ENCODE peak calls at places on chromosomes 11 and 22, in seven cellular contexts. P, K, A, G, O, B and E are unnamed samples.
A peak's percentile ranks its signal among the peaks of the same experiment; 100 is the strongest.

GRCh38 chr11:33377100-33377851 is 120.1 kb downstream of the HIPK3 start:
- DNase-seq in P (no peak), K (no peak), A (no peak), G (no peak), O (no peak), B (no peak), E (no peak)

GRCh38 chr11:77371646-77372045 is 70.2 kb upstream of the GDPD4 start:
- DNase-seq in P (no peak), K (no peak), A (no peak), G (no peak), O (no peak), B (no peak), E (no peak)

GRCh38 chr11:66310324-66310723 is 6.5 kb downstream of the CD248 start:
- DNase-seq in P (no peak), K (no peak), A (no peak), G (no peak), O (no peak), B (no peak), E (no peak)

GRCh38 chr11:83818349-83818748 is 532.2 kb upstream of the CCDC90B start:
- DNase-seq in P (no peak), K (no peak), A (peak; percentile 54), G (no peak), O (no peak), B (no peak), E (no peak)

GRCh38 chr22:28799834-28800307 is 498 bp downstream of the XBP1 start:
- DNase-seq in P (no peak), K (peak; percentile 80), A (peak; percentile 70), G (peak; percentile 12), O (no peak), B (peak; percentile 64), E (peak; percentile 1)

GRCh38 chr11:26846222-26846621 is 124.4 kb upstream of the SLC5A12 start:
- DNase-seq in P (no peak), K (no peak), A (peak; percentile 56), G (no peak), O (no peak), B (no peak), E (no peak)

GRCh38 chr22:38415046-38415445 is 40.0 kb downstream of the KCNJ4 start:
- DNase-seq in P (no peak), K (no peak), A (no peak), G (no peak), O (no peak), B (peak; percentile 38), E (no peak)

GRCh38 chr11:72769680-72770079 is 17.5 kb upstream of the ARAP1 start:
- DNase-seq in P (no peak), K (no peak), A (no peak), G (no peak), O (no peak), B (no peak), E (no peak)

GRCh38 chr11:12434255-12434654 is 56.9 kb downstream of the PARVA start:
- DNase-seq in P (no peak), K (no peak), A (no peak), G (no peak), O (no peak), B (no peak), E (no peak)

GRCh38 chr11:133269272-133269671 is 263.0 kb downstream of the OPCML start:
- DNase-seq in P (no peak), K (no peak), A (no peak), G (no peak), O (no peak), B (no peak), E (no peak)

DNA sequence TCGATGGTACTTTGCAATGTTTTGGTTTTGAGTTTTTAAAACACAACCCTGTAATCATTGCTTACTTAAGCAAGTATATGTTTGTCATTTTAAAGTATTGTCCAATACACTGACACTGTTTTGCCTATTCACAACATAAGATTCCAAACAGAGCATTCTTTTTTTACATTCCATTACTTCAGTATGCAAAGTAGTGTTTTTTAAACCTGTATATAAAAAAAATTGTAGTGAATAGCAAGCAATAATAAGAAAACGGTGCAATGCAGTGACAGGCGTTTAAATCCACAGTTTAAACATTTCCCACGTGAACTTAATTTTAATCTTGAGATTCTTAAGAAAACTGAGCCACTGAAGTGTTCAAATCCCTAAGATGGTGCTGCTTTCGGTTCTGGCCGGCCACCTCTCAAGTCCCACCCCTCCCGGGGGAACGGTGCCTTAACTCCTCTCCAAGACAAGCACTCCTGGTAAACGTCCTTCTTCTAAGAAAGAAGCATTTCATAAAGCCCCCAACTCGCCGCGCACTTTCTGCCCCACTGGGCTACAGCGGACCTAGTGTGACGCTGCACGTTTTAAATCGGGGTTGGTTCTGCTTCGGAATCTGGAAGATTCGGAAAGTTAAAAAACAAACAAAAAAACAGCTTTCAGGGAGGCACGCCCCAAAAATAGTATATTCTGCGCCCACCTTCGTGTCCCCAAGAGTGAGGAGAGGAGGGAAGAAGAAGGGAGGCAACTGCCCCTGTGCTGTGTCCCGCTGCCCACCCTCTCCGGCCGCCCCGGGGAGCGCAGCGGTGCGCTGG is 2.9 kb downstream of the PGR start:
- DNase-seq in P (no peak), K (peak; percentile 64), A (peak; percentile 35), G (no peak), O (no peak), B (no peak), E (no peak)
- H3K4me3 ChIP-seq in P (no peak overlapping the region), K (peak overlapping the region; percentile 79), A (peak overlapping the region; percentile 46), G (no peak overlapping the region), O (no peak overlapping the region), B (peak overlapping the region; percentile 19), E (peak overlapping the region; percentile 28)

DNA sequence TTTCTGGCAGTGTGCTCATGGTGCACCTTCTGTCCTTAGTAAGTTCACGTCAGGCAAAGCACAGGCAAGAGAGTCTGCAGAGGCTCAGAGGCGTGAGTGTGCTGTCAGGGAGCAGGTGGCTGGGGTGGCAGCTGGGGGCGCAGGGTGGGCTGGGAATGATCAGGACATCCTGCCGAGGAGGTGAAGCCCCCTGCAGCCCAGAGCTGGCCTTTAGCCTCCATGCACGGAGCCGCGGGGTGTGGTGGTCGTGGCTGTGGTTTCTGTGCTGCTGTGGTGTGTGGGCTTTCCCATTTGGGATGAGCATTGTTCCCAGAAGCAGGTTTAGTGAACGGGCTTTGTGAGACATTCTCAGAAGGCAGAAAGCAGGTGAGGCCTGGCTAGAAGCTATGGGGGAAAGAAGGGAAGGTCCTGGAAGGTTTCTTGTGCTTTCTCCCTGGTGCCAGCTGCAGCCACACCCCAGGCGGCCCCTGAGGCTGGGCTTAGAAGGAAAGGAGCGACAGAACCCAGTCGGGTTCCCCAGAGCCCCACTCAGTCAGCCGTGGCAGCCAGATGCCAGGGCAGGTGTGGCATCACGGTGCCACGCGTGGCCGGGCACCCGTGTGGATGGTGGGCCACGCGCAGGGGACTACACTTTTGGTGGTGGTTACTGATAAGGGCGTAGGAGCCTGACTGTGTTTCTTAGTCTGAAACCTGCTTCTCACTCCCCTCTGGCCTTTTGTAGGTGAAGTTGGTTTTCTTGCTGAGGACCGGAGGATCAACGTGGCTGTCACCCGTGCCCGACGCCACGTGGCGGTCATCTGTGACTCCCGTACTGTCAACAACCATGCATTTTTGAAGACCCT is 32.0 kb downstream of the IGHMBP2 start:
- DNase-seq in P (no peak), K (no peak), A (no peak), G (no peak), O (no peak), B (no peak), E (no peak)
- H3K36me3 ChIP-seq in P (peaks cover 48% of the 10 kb centered on the region), K (peaks cover 82% of the 10 kb centered on the region), A (peaks cover 5% of the 10 kb centered on the region), G (peaks cover 15% of the 10 kb centered on the region), O (peaks cover 17% of the 10 kb centered on the region), B (peaks cover 92% of the 10 kb centered on the region), E (peaks cover 35% of the 10 kb centered on the region)

GRCh38 chr11:120185678-120186407 is 25.0 kb upstream of the OAF start:
- DNase-seq in P (no peak), K (peak; percentile 57), A (no peak), G (no peak), O (no peak), B (no peak), E (no peak)

GRCh38 chr11:120184946-120185677 is 25.7 kb upstream of the OAF start:
- DNase-seq in P (no peak), K (peak; percentile 82), A (no peak), G (no peak), O (no peak), B (no peak), E (no peak)

GRCh38 chr11:120182790-120183491 is 27.9 kb upstream of the OAF start:
- DNase-seq in P (no peak), K (peak; percentile 53), A (peak; percentile 80), G (no peak), O (no peak), B (peak; percentile 13), E (no peak)

GRCh38 chr11:120183701-120184141 is 27.1 kb upstream of the OAF start:
- DNase-seq in P (no peak), K (no peak), A (no peak), G (no peak), O (no peak), B (peak; percentile 8), E (no peak)

GRCh38 chr11:120184371-120184945 is 26.4 kb upstream of the OAF start:
- DNase-seq in P (no peak), K (peak; percentile 78), A (no peak), G (no peak), O (no peak), B (no peak), E (no peak)
- H3K27me3 ChIP-seq in P (no peaks in the 10 kb centered on the region), K (peaks cover 5% of the 10 kb centered on the region), A (no peaks in the 10 kb centered on the region), G (no peaks in the 10 kb centered on the region), O (no peaks in the 10 kb centered on the region), B (no peaks in the 10 kb centered on the region), E (peaks cover 2% of the 10 kb centered on the region)

DNA sequence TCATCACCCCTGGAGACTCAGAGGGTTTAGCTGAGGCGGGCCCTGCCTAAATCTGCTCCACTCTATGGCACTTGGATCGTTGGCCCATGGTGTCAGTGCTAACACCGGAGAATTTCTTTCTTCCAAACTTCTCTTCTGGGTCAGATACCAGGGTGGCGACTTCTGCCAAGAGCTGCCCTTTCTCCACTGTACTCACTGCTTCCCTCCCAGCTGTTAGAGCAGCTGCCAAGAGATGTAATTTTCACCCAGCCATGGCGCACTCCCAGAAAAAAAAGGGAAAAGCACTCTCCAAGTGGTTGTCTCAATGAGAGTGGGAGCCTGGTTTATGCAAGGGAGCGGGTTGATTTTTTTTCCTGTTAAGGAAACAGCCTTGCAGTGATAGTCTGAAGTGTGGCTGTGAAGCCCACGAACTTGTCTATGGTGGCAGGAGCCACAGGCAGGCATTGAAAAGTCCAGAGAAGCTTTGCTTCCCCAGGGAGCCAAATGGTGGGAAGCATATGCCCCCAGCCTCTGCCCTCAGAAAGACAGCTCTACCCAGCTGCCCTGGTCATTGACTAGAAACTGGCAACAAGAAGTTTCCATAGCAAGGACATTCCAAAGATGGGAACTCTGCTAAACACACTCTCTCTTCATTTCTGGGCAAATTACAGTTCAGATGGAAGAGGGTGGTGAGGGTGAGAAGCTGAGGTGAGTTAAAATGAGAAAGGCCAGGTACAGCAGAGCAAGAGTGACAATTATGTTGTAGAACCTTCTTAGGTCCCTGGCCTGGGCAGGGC is 10.7 kb downstream of the PCSK7 start:
- DNase-seq in P (no peak), K (no peak), A (no peak), G (no peak), O (no peak), B (no peak), E (no peak)
- H3K4me3 ChIP-seq in P (no peak overlapping the region), K (peak overlapping the region; percentile 21), A (no peak overlapping the region), G (no peak overlapping the region), O (no peak overlapping the region), B (no peak overlapping the region), E (no peak overlapping the region)

DNA sequence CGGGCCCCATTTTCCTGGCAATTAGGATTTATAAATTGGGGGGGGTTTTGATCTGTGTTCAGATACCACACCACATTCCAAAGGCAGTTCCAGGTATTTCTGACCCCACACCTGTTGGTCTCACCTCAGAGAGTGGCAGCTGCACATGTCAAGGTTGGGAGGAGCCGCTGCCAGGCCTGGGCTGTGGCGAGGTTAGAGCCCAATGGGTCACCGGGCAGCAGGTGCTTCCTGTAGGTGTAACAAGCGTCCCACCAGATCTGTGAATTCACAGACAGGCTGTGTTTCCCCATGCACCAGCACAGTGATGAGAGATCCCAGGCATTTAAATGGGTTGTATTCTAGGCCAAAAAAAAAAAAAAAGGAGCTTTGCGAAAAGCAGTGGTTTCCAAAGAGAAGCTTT is 58.6 kb downstream of the CABIN1 start:
- DNase-seq in P (no peak), K (no peak), A (no peak), G (no peak), O (no peak), B (no peak), E (no peak)
- H3K36me3 ChIP-seq in P (peaks cover 80% of the 10 kb centered on the region), K (peaks cover 71% of the 10 kb centered on the region), A (peaks cover 6% of the 10 kb centered on the region), G (peaks cover 55% of the 10 kb centered on the region), O (peaks cover 32% of the 10 kb centered on the region), B (peaks cover 56% of the 10 kb centered on the region), E (peaks cover 27% of the 10 kb centered on the region)